ENCODE peak calls at places on chromosome 21, in six cellular contexts. H, G, L, U, M and N are unnamed samples.

GRCh38 chr21:36918291-36918690 is 48.2 kb downstream of the HLCS start:
- DNase-seq in H (no peak), G (no peak), L (no peak), U (no peak), M (no peak), N (no peak)

GRCh38 chr21:32612075-32612998 is at the start of gene CFAP298:
- DNase-seq in H (peak), G (peak), L (peak), U (peak), M (peak), N (peak)

GRCh38 chr21:14548751-14549150 is 2.6 kb upstream of the SAMSN1 start:
- DNase-seq in H (no peak), G (no peak), L (no peak), U (no peak), M (no peak), N (no peak)

GRCh38 chr21:42055425-42055824 is 15.7 kb upstream of the UMODL1 start:
- DNase-seq in H (no peak), G (no peak), L (no peak), U (no peak), M (no peak), N (no peak)

GRCh38 chr21:39564200-39564599 is 48.5 kb upstream of the B3GALT5 start:
- DNase-seq in H (peak), G (peak), L (no peak), U (no peak), M (peak), N (no peak)

GRCh38 chr21:40623550-40623949 is 223.4 kb downstream of the DSCAM start:
- DNase-seq in H (no peak), G (no peak), L (no peak), U (no peak), M (no peak), N (no peak)

GRCh38 chr21:17396948-17397347 is 115.9 kb upstream of the CXADR start:
- DNase-seq in H (no peak), G (no peak), L (no peak), U (no peak), M (no peak), N (no peak)

GRCh38 chr21:33388188-33388587 is 15.0 kb upstream of the IFNGR2 start:
- DNase-seq in H (no peak), G (no peak), L (no peak), U (no peak), M (no peak), N (no peak)

GRCh38 chr21:44657635-44658183 is at the start of gene KRTAP12-3:
- DNase-seq in H (no peak), G (no peak), L (no peak), U (no peak), M (peak), N (peak)

GRCh38 chr21:23886828-23887708 is 1720.2 kb downstream of the MRPL39 start:
- DNase-seq in H (no peak), G (no peak), L (no peak), U (no peak), M (no peak), N (no peak)

GRCh38 chr21:39048064-39048463 is 135.2 kb downstream of the PSMG1 start:
- DNase-seq in H (no peak), G (no peak), L (no peak), U (no peak), M (no peak), N (peak)

GRCh38 chr21:43313221-43313938 is 113.6 kb downstream of the SIK1 start:
- DNase-seq in H (no peak), G (no peak), L (no peak), U (no peak), M (no peak), N (no peak)

GRCh38 chr21:15604424-15604823 is 125.4 kb upstream of the USP25 start:
- DNase-seq in H (no peak), G (no peak), L (no peak), U (no peak), M (no peak), N (peak)

GRCh38 chr21:15986277-15986676 is 256.5 kb downstream of the USP25 start:
- DNase-seq in H (no peak), G (no peak), L (no peak), U (no peak), M (no peak), N (peak)

GRCh38 chr21:30014883-30015282 is 75.1 kb upstream of the GRIK1 start:
- DNase-seq in H (no peak), G (peak), L (no peak), U (no peak), M (no peak), N (no peak)

GRCh38 chr21:42063206-42063577 is 7.9 kb upstream of the UMODL1 start:
- DNase-seq in H (peak), G (no peak), L (no peak), U (no peak), M (no peak), N (no peak)

GRCh38 chr21:42835211-42835610 is 44.1 kb downstream of the WDR4 start:
- DNase-seq in H (no peak), G (no peak), L (no peak), U (no peak), M (no peak), N (no peak)

GRCh38 chr21:35528109-35529042 is 479.3 kb upstream of the RUNX1 start:
- DNase-seq in H (no peak), G (no peak), L (peak), U (peak), M (peak), N (no peak)

GRCh38 chr21:36355071-36355680 is 30.0 kb upstream of the CHAF1B start:
- DNase-seq in H (no peak), G (no peak), L (no peak), U (no peak), M (no peak), N (no peak)

GRCh38 chr21:32140212-32141008 is 138.4 kb downstream of the MIS18A start:
- DNase-seq in H (no peak), G (no peak), L (no peak), U (no peak), M (no peak), N (no peak)